ENCODE peak calls at places on chromosomes 6 and 20, in ten cellular contexts. J is ovary, O is heart left ventricle, H is astrocyte of the spinal cord, S is GM13976, D is right atrium auricular region, Y is IMR-90, K is progenitor cell of endocrine pancreas, B is A673, R is GM12878. A is an unnamed sample.

GRCh38 chr6:21395121-21395520 is 198.4 kb upstream of the SOX4 start:
- DNase-seq in J (no peak), O (no peak), H (no peak), S (no peak), D (no peak), Y (peak), K (no peak), B (no peak), R (no peak), A (no peak)

GRCh38 chr6:157227202-157228166 is 95.8 kb downstream of the TMEM242 start:
- DNase-seq in J (no peak), O (no peak), H (no peak), S (no peak), D (peak), Y (no peak), K (no peak), B (peak), R (no peak), A (no peak)

GRCh38 chr6:131733376-131734016 is 22.7 kb upstream of the CTAGE9 start:
- DNase-seq in J (no peak), O (no peak), H (peak), S (no peak), D (no peak), Y (peak), K (no peak), B (peak), R (no peak), A (no peak)

GRCh38 chr20:32764000-32764960 is 2.1 kb downstream of the DNMT3B start:
- DNase-seq in J (no peak), O (no peak), H (no peak), S (no peak), D (no peak), Y (no peak), K (no peak), B (no peak), R (no peak), A (no peak)

GRCh38 chr6:156879235-156879995 is 102.2 kb downstream of the ARID1B start:
- DNase-seq in J (no peak), O (no peak), H (no peak), S (no peak), D (no peak), Y (peak), K (no peak), B (no peak), R (no peak), A (no peak)

GRCh38 chr6:149118737-149119653 is 198.5 kb upstream of the TAB2 start:
- DNase-seq in J (no peak), O (no peak), H (no peak), S (no peak), D (no peak), Y (no peak), K (no peak), B (no peak), R (no peak), A (no peak)

GRCh38 chr20:6657904-6658303 is 109.6 kb upstream of the BMP2 start:
- DNase-seq in J (no peak), O (no peak), H (no peak), S (no peak), D (no peak), Y (no peak), K (no peak), B (no peak), R (no peak), A (no peak)

GRCh38 chr6:70894001-70894400 is 62.9 kb downstream of the B3GAT2 start:
- DNase-seq in J (no peak), O (no peak), H (no peak), S (no peak), D (no peak), Y (no peak), K (no peak), B (no peak), R (no peak), A (no peak)

GRCh38 chr6:42369568-42369967 is 82.2 kb downstream of the TRERF1 start:
- DNase-seq in J (no peak), O (no peak), H (no peak), S (peak), D (no peak), Y (no peak), K (no peak), B (no peak), R (no peak), A (no peak)

GRCh38 chr6:5205877-5206840 is 54.6 kb downstream of the LYRM4 start:
- DNase-seq in J (peak), O (peak), H (peak), S (no peak), D (peak), Y (peak), K (no peak), B (peak), R (no peak), A (no peak)

GRCh38 chr6:26044140-26045045 is 42.8 kb upstream of the HFE start:
- DNase-seq in J (peak), O (no peak), H (peak), S (no peak), D (peak), Y (peak), K (no peak), B (peak), R (no peak), A (peak)

GRCh38 chr20:25637247-25637646 is 13.4 kb upstream of the NANP start:
- DNase-seq in J (no peak), O (no peak), H (peak), S (no peak), D (no peak), Y (no peak), K (no peak), B (no peak), R (no peak), A (no peak)

GRCh38 chr20:46214831-46215488 is 93.3 kb downstream of the CDH22 start:
- DNase-seq in J (no peak), O (no peak), H (no peak), S (no peak), D (no peak), Y (no peak), K (no peak), B (peak), R (no peak), A (no peak)

GRCh38 chr6:33807606-33808005 is 3.8 kb upstream of the MLN start:
- DNase-seq in J (no peak), O (no peak), H (no peak), S (no peak), D (no peak), Y (no peak), K (no peak), B (no peak), R (no peak), A (no peak)

GRCh38 chr6:73388433-73388799 is 6.2 kb upstream of the DDX43 start:
- DNase-seq in J (no peak), O (no peak), H (no peak), S (no peak), D (no peak), Y (no peak), K (no peak), B (peak), R (no peak), A (no peak)

GRCh38 chr6:154602708-154603107 is 92.2 kb upstream of the CNKSR3 start:
- DNase-seq in J (no peak), O (no peak), H (no peak), S (no peak), D (no peak), Y (no peak), K (no peak), B (no peak), R (no peak), A (no peak)

GRCh38 chr6:130018830-130019795 is 732 bp downstream of the L3MBTL3 start:
- DNase-seq in J (peak), O (peak), H (peak), S (peak), D (no peak), Y (peak), K (peak), B (peak), R (no peak), A (peak)

GRCh38 chr20:38857703-38858102 is 52.2 kb downstream of the PPP1R16B start:
- DNase-seq in J (no peak), O (no peak), H (no peak), S (no peak), D (no peak), Y (no peak), K (no peak), B (no peak), R (no peak), A (no peak)

GRCh38 chr6:73612611-73613010 is 41.2 kb downstream of the SLC17A5 start:
- DNase-seq in J (no peak), O (no peak), H (no peak), S (no peak), D (no peak), Y (no peak), K (no peak), B (no peak), R (no peak), A (no peak)

GRCh38 chr6:106163446-106163965 is 77.4 kb downstream of the PRDM1 start:
- DNase-seq in J (no peak), O (no peak), H (peak), S (no peak), D (peak), Y (peak), K (no peak), B (no peak), R (peak), A (peak)

GRCh38 chr6:149614352-149614751 is 34.2 kb downstream of the KATNA1 start:
- DNase-seq in J (no peak), O (no peak), H (peak), S (no peak), D (no peak), Y (peak), K (no peak), B (no peak), R (no peak), A (no peak)

GRCh38 chr6:46156701-46157100 is 14.1 kb downstream of the ENPP5 start:
- DNase-seq in J (no peak), O (no peak), H (no peak), S (no peak), D (no peak), Y (no peak), K (no peak), B (no peak), R (no peak), A (no peak)

GRCh38 chr6:143059616-143060353 is 904 bp upstream of the AIG1 start:
- DNase-seq in J (peak), O (no peak), H (peak), S (peak), D (no peak), Y (peak), K (no peak), B (no peak), R (no peak), A (no peak)

GRCh38 chr6:86380571-86381125 is 556.7 kb upstream of the HTR1E start:
- DNase-seq in J (no peak), O (no peak), H (no peak), S (no peak), D (no peak), Y (no peak), K (no peak), B (no peak), R (no peak), A (no peak)

GRCh38 chr6:132683543-132683942 is 24.6 kb upstream of the TAAR1 start:
- DNase-seq in J (no peak), O (no peak), H (peak), S (no peak), D (no peak), Y (peak), K (no peak), B (peak), R (no peak), A (no peak)

GRCh38 chr6:125759959-125760457 is 10.6 kb downstream of the HEY2 start:
- DNase-seq in J (no peak), O (no peak), H (no peak), S (no peak), D (no peak), Y (no peak), K (no peak), B (no peak), R (no peak), A (no peak)

GRCh38 chr6:148550569-148550968 is 196.3 kb upstream of the UST start:
- DNase-seq in J (no peak), O (no peak), H (no peak), S (no peak), D (no peak), Y (no peak), K (no peak), B (no peak), R (no peak), A (no peak)

GRCh38 chr6:72217626-72218025 is 331.3 kb downstream of the RIMS1 start:
- DNase-seq in J (no peak), O (no peak), H (no peak), S (no peak), D (no peak), Y (no peak), K (no peak), B (no peak), R (no peak), A (no peak)

GRCh38 chr20:61134286-61135035 is 117.6 kb upstream of the CDH4 start:
- DNase-seq in J (no peak), O (no peak), H (no peak), S (no peak), D (no peak), Y (no peak), K (no peak), B (no peak), R (no peak), A (no peak)

GRCh38 chr6:113137411-113137810 is 719.7 kb upstream of the MARCKS start:
- DNase-seq in J (peak), O (peak), H (peak), S (no peak), D (no peak), Y (no peak), K (no peak), B (no peak), R (no peak), A (no peak)

GRCh38 chr6:154994881-154995240 is 254 bp upstream of the TIAM2 start:
- DNase-seq in J (no peak), O (no peak), H (no peak), S (no peak), D (no peak), Y (no peak), K (no peak), B (no peak), R (no peak), A (no peak)

GRCh38 chr6:35733633-35734032 is 3.2 kb upstream of the ARMC12 start:
- DNase-seq in J (no peak), O (no peak), H (no peak), S (no peak), D (no peak), Y (no peak), K (no peak), B (no peak), R (no peak), A (no peak)

GRCh38 chr6:33323623-33323948 is 6.0 kb upstream of the ZBTB22 start:
- DNase-seq in J (no peak), O (no peak), H (no peak), S (no peak), D (no peak), Y (no peak), K (no peak), B (no peak), R (no peak), A (no peak)

GRCh38 chr6:148751233-148751632 is 4.4 kb downstream of the UST start:
- DNase-seq in J (no peak), O (no peak), H (no peak), S (no peak), D (no peak), Y (no peak), K (no peak), B (no peak), R (no peak), A (no peak)

GRCh38 chr6:10759312-10759839 is 11.8 kb downstream of the TMEM14B start:
- DNase-seq in J (no peak), O (no peak), H (peak), S (no peak), D (no peak), Y (peak), K (no peak), B (peak), R (no peak), A (no peak)

GRCh38 chr6:41061196-41061726 is 8.3 kb downstream of the APOBEC2 start:
- DNase-seq in J (no peak), O (no peak), H (no peak), S (no peak), D (no peak), Y (no peak), K (no peak), B (no peak), R (no peak), A (no peak)

DNA sequence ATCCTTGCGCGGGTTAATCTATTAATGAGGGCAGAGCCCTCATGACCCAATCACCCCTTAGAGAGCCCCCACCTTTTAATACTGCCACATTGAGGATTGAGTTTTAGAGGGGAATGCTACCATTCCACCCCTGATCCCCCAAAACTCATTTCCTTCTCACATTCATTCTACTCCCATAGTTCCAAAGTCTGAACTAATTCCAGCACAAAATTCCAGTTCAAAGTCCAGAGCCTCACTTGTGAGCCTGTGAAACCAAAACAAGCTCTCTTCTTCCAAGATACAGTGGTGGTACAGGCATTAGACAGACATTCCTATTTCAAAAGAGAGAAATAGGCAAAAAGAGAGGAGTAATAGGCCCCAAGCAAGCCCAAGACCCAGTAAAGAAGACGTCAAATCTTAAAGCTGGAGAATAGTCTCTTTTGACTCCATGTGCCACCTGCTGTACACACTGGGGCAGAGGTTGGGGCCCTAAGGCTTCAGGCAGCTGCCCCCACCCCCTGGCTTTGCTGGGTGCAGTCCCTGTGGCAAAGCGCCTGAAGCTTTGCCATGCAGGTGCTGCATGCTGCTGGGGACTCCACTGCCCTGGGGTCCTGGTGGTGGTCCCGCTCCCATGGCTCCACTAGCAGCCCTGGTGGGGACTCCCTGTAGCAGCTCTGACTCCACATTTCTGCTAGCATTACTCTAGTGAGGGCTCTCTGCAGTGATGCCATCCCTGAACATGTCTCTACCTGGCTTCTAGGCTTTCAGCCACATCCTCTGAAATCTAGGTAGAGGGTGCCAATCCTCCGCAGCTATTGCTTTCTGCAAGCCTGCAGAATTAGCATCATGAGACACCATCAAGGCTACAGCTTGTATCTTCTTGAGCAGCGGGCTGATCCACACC is 41.3 kb downstream of the RSPH3 start:
- DNase-seq in J (no peak), O (no peak), H (no peak), S (no peak), D (no peak), Y (no peak), K (no peak), B (no peak), R (no peak), A (no peak)
- TF ChIP-seq CTCF in J (no peak), O (no peak), H (no peak), S (peak), D (no peak), Y (no peak), K (no peak), B (no peak), R (peak), A (no peak)

GRCh38 chr6:12884983-12885382 is 168.4 kb downstream of the PHACTR1 start:
- DNase-seq in J (no peak), O (no peak), H (no peak), S (no peak), D (no peak), Y (no peak), K (no peak), B (no peak), R (no peak), A (no peak)

GRCh38 chr6:12878741-12879140 is 162.2 kb downstream of the PHACTR1 start:
- DNase-seq in J (no peak), O (no peak), H (no peak), S (no peak), D (no peak), Y (no peak), K (no peak), B (no peak), R (no peak), A (no peak)

GRCh38 chr6:12886961-12887775 is 170.6 kb downstream of the PHACTR1 start:
- DNase-seq in J (no peak), O (no peak), H (peak), S (no peak), D (no peak), Y (no peak), K (no peak), B (peak), R (no peak), A (no peak)

DNA sequence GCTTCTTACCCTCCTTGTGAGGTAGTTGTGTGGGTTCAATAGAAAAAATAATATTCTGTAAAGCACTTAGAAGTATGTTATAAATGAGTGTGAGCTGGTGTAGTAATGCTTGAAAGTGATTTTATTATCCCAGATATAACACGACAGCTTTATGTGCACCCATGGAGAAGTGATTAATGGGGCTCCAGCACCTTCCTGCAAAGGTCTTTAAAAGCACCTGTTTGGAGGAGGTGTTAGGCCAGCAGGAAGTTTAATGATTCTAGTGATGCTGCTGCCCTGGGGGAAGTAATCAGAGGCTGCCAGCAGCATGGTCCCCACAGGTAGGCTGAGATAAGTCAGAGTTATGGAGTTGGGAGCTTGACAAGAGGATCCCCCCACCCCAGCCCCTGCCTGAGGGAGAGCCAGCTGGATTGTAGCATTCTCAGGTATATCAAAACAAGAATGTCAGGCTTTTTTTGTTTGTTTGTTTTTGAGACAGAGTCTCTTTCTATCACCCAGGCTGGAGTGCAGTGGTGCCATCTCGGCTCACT is 166.3 kb downstream of the PHACTR1 start:
- DNase-seq in J (no peak), O (no peak), H (no peak), S (no peak), D (no peak), Y (no peak), K (no peak), B (no peak), R (no peak), A (no peak)
- TF ChIP-seq CTCF in J (no peak), O (no peak), H (no peak), S (no peak), D (no peak), Y (no peak), K (no peak), B (no peak), R (no peak), A (no peak)

GRCh38 chr6:128370072-128370471 is 150.3 kb downstream of the PTPRK start:
- DNase-seq in J (no peak), O (no peak), H (peak), S (no peak), D (no peak), Y (peak), K (no peak), B (peak), R (no peak), A (no peak)
- TF ChIP-seq CTCF in J (no peak), O (peak), H (peak), S (no peak), D (no peak), Y (no peak), K (no peak), B (no peak), R (no peak), A (no peak)

GRCh38 chr6:160859822-160860221 is 131.7 kb upstream of the MAP3K4 start:
- DNase-seq in J (no peak), O (no peak), H (no peak), S (no peak), D (no peak), Y (no peak), K (no peak), B (peak), R (no peak), A (no peak)

GRCh38 chr6:160863782-160864181 is 127.8 kb upstream of the MAP3K4 start:
- DNase-seq in J (no peak), O (peak), H (no peak), S (no peak), D (no peak), Y (no peak), K (no peak), B (no peak), R (no peak), A (no peak)

GRCh38 chr6:160858886-160859285 is 132.7 kb upstream of the MAP3K4 start:
- DNase-seq in J (no peak), O (no peak), H (no peak), S (no peak), D (no peak), Y (no peak), K (no peak), B (no peak), R (no peak), A (no peak)

DNA sequence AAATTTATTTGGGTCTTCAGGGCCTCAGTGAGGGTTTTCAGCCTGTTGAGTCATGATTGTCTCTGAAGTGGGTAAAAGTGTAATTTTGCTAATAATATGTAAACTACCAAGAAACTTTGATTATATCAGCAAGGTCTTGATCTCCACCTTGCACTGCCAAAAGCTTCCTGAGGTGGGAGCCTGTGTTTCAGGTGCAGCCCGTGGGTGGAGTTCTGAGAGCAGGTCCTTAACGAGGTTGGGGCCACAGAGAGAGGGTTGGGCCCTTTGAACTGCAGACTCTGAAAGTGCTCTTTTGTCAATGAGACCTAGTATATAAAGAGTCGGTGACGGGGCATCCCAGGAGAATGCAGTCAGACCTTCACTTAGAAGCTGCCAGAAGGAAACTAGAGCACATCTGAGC is 129.7 kb upstream of the MAP3K4 start:
- DNase-seq in J (no peak), O (no peak), H (no peak), S (no peak), D (no peak), Y (no peak), K (no peak), B (no peak), R (no peak), A (no peak)
- TF ChIP-seq CTCF in J (no peak), O (no peak), H (no peak), S (no peak), D (no peak), Y (no peak), K (no peak), B (no peak), R (no peak), A (no peak)

A was measured in natural killer cell.